ENCODE peak calls at places on chromosomes 11 and 22, in four cellular contexts. P is H1, X is K562, N is GM12878. V is an unnamed sample.
A peak's percentile ranks its signal among the peaks of the same experiment; 100 is the strongest.

GRCh38 chr22:30742291-30743256 is 47.9 kb downstream of the OSBP2 start:
- DNase-seq in X (no peak), P (no peak), N (no peak), V (no peak)

GRCh38 chr11:64088159-64089026 is 52.7 kb downstream of the FLRT1 start:
- DNase-seq in N (no peak), P (peak; percentile 72), X (no peak), V (peak; percentile 45)

GRCh38 chr11:121466063-121466794 is 13.5 kb upstream of the SORL1-AS1 start:
- DNase-seq in X (no peak), P (peak; percentile 77), N (no peak), V (peak; percentile 76)

GRCh38 chr22:41636467-41636866 is 15.4 kb downstream of the XRCC6 start:
- DNase-seq in N (no peak), P (no peak), X (no peak), V (no peak)

GRCh38 chr22:20237480-20238440 is 30.4 kb downstream of the RTN4R start:
- DNase-seq in N (no peak), P (no peak), X (no peak), V (no peak)

GRCh38 chr11:47967577-47968230 is 12.7 kb upstream of the PTPRJ start:
- DNase-seq in X (no peak), P (no peak), N (no peak), V (no peak)

GRCh38 chr11:111935331-111936044 is 1.7 kb upstream of the DIXDC1 start:
- DNase-seq in P (no peak), X (no peak), N (no peak), V (peak; percentile 94)

GRCh38 chr22:50622723-50623327 is 5.1 kb downstream of the ARSA start:
- DNase-seq in N (no peak), P (no peak), X (no peak), V (peak; percentile 68)

GRCh38 chr22:25966448-25966913 is 202.8 kb upstream of the SEZ6L start:
- DNase-seq in P (no peak), N (peak; percentile 64), X (no peak), V (no peak)

GRCh38 chr22:43897751-43898261 is 6.0 kb upstream of the PNPLA5 start:
- DNase-seq in N (no peak), P (no peak), X (no peak), V (no peak)

GRCh38 chr22:43905681-43906080 is 13.9 kb upstream of the PNPLA5 start:
- DNase-seq in X (no peak), N (no peak), P (no peak), V (no peak)

GRCh38 chr22:43895986-43896645 is 4.3 kb upstream of the PNPLA5 start:
- DNase-seq in P (no peak), N (no peak), X (peak; percentile 17), V (no peak)

GRCh38 chr22:43900206-43900605 is 8.4 kb upstream of the PNPLA5 start:
- DNase-seq in P (no peak), X (no peak), N (no peak), V (no peak)

DNA sequence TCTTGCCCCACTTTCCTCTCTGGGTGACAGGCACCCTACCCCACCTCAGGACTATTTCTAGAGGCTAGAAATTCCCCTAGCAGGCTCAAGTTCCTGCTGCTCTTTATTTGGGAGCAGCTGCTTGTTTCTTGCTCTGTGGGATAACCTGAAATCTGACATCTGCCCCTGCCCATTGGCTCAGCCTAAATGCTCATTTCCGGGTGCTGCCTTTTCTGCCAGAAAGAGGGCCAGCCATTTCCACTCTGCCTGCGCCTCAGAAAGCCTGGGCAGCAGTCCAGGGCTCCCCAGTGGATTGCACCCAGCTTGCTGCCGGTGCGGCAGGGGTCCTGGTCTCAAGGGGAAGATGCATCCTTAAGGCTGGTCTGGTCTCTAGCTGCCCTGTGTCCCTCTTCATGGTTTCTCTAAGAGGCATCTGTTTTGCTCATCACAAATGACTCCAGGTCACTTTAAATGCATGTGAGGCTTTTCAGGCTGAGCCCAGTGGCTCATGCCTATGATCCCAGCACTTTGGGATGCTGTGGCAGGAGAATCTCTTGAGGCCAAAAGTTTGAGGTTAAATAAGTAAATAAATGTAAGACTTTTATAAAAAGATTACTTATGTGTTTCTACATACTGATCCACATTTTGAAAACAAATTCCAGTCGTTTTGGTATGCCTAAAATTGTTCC is 10.3 kb upstream of the PNPLA5 start:
- DNase-seq in X (no peak), N (no peak), P (no peak), V (no peak)
- TF ChIP-seq BRCA1 in X (no peak), N (no peak), P (no peak), V (no peak)

GRCh38 chr11:28529046-28529445 is 420.9 kb downstream of the METTL15 start:
- DNase-seq in X (no peak), N (no peak), P (no peak), V (no peak)
- TF ChIP-seq EZH2 in X (no peak), N (no peak), P (no peak), V (no peak)

DNA sequence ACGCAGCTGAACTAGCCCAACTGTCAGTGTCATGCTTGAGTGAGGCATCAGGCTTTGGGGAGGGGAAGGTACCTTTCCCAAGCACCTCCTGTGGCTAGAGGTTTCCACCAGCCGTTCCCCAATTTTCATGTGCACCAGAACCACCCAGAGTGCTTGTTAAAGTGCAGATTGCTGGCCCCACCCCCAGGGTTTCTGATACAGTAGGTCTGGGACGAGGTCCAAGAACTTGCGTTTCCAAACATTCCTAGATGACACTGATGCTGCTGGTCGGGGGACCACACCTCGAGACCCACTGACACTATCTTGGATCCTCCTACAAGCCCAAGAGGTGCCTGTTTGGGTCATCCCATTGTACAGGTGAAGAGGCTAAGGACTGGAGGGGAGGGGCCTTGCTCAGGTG is 59.8 kb downstream of the PDE2A start:
- DNase-seq in N (no peak), P (no peak), X (no peak), V (no peak)
- TF ChIP-seq BRCA1 in N (no peak), P (no peak), X (no peak), V (no peak)

GRCh38 chr11:31820438-31820818 is 9.3 kb upstream of the PAX6 start:
- DNase-seq in N (no peak), X (no peak), P (no peak), V (no peak)
- TF ChIP-seq EZH2 in N (no peak), X (no peak), P (no peak), V (no peak)

DNA sequence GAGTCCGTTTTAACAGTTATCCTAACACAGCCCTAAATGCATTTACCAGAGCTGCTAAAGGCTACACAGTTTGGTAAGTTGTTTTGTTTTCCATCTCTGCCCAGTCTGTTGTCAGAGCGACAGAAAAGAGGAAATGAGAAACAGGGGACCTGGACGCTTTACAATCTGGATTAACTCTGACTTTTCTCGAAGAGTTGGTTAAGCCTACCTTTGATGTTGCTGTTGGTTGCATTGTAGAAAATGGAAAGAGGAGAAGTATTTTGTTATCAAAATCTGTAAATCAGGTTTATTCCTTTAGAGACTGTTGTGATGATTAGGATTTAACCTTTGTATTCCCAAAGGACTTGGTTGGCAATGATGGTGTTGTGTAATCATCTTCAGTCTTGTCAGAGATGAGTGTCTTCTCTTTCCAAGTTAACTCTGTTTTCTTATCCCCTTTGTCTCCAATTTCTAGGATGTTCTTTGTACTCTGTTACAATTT is 471 bp downstream of the ANGPTL5 start:
- DNase-seq in X (no peak), N (no peak), P (no peak), V (no peak)
- TF ChIP-seq BRCA1 in X (no peak), N (no peak), P (no peak), V (no peak)

GRCh38 chr11:10302744-10303557 is 1.9 kb upstream of the ADM start:
- DNase-seq in N (no peak), P (peak; percentile 74), X (peak; percentile 32), V (peak; percentile 70)
- TF ChIP-seq EZH2 in N (no peak), P (peak; percentile 62), X (no peak), V (no peak)

DNA sequence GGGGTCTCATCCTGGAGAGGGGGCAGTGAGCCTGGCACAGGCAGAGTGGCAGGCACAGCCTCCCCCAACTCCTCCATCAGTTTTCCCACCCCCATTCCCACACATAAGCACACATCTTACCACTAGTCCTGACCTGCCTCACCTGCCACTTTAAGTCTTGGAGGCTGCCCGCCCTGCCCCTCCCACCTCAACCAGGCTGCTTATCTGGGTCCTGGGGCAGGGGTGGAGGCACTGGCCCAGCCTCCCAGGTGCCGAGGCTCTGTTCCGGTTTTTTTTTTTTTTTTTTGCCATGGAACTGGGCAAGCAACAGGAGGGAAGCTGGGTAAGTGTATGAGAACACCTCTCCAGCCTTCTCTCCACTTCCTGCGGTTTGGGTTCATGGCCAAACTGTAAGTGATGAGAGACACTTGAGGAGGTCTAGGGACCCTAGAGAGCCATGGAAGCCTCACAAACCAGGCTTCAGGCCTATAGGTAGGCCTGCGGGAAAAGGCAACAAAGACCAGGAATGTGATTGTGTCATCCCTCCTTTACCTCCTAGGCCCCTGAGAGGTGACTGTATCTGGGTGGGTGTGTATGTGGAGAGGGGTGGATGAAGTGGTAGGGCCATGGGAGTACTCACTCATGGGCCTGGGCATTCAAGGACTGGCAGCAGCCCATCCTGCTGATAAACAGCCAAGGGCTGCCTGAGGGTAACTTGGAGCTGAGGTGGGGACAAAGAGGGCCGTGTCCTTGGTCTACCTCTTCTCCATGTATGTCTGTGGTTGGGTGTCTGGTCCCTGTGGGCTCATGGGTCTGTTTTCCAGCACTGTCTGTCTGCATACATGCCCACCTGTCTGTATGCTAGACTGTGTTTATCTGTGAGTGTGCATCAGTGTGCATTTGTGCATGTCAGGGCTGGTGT is 22.6 kb downstream of the PHLDB1 start:
- DNase-seq in N (no peak), X (no peak), P (no peak), V (no peak)
- TF ChIP-seq BRCA1 in N (no peak), X (no peak), P (no peak), V (no peak)

GRCh38 chr11:125164091-125164421 is 495 bp upstream of the PKNOX2 start:
- DNase-seq in X (no peak), P (no peak), N (no peak), V (no peak)

GRCh38 chr11:125163431-125164011 is 1.0 kb upstream of the PKNOX2 start:
- DNase-seq in X (no peak), N (no peak), P (peak; percentile 74), V (no peak)

GRCh38 chr11:125165664-125166346 is 1.3 kb downstream of the PKNOX2 start:
- DNase-seq in X (no peak), N (no peak), P (no peak), V (no peak)

GRCh38 chr11:125165111-125165663 is 636 bp downstream of the PKNOX2 start:
- DNase-seq in X (no peak), N (no peak), P (peak; percentile 73), V (no peak)

DNA sequence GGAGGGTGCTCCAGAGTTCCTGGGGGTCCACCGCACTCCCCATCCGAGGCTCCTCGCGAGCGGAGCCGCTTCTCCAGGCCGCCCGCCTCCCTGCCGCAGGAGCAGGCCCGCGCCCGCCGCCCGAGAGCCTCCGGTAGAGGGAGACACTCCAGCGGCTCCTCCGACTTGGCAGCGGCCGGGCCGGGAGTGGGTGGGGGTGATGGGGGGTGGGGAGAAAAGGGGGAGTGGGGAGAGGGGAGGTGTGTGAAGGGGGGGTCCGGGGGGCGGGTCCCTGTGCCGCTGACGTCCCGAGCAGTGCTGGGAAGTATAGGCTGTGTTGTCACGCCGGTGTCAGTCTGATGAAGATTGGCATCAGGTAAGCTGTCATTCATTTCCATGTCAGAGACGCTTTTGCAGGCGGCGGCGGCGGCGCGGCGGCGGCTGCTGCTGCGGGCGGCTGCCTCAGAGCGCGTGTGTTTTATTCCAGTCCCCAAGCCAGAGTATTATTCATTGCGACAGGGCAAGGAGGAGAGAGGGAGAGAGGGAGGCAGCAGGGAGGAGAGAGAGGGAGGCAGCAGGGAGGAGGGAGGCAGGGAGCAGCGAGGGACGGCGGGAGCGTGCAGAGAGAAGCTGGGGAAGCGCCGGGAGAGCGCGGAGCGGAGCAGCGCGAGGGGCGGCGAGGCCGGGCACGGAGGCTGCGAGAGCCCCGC is at the start of gene PKNOX2:
- DNase-seq in P (peak; percentile 93), N (no peak), X (peak; percentile 71), V (peak; percentile 15)
- TF ChIP-seq EZH2 in P (no peak), N (no peak), X (no peak), V (no peak)